ENCODE peak calls at places on chromosomes 5 and 9, in five cellular contexts. K is foreskin fibroblast, V is adrenal gland, W is left cardiac atrium, X is retinal pigment epithelial cell. R is an unnamed sample.

GRCh38 chr9:77987104-77987656 is 44.4 kb downstream of the GNAQ start:
- DNase-seq in W (no peak), V (peak), X (no peak), K (no peak), R (no peak)

GRCh38 chr5:126054593-126055347 is 368.4 kb upstream of the GRAMD2B start:
- DNase-seq in W (no peak), K (no peak), V (no peak), X (no peak), R (no peak)

GRCh38 chr5:168288349-168289245 is 2.8 kb upstream of the WWC1 start:
- DNase-seq in W (no peak), K (no peak), V (no peak), X (peak), R (no peak)

GRCh38 chr5:13987843-13988464 is 43.5 kb upstream of the DNAH5 start:
- DNase-seq in V (peak), W (peak), K (peak), X (no peak), R (peak)

GRCh38 chr9:36956908-36957307 is 77.2 kb downstream of the PAX5 start:
- DNase-seq in K (no peak), W (no peak), V (no peak), X (no peak), R (no peak)

GRCh38 chr5:141084487-141084989 is 9.9 kb upstream of the PCDHB2 start:
- DNase-seq in K (peak), W (peak), X (no peak), V (peak), R (no peak)

GRCh38 chr5:89211836-89212235 is 328.9 kb upstream of the MEF2C start:
- DNase-seq in K (peak), W (no peak), X (peak), V (no peak), R (no peak)

GRCh38 chr5:179264053-179264540 is 81.2 kb downstream of the ADAMTS2 start:
- DNase-seq in W (peak), K (no peak), X (no peak), V (peak), R (no peak)

GRCh38 chr9:21682981-21683380 is 119.5 kb upstream of the MTAP start:
- DNase-seq in W (no peak), K (peak), X (no peak), V (no peak), R (no peak)

GRCh38 chr5:108924457-108924961 is 176.8 kb downstream of the FER start:
- DNase-seq in K (no peak), X (no peak), V (no peak), W (no peak), R (no peak)

R was measured in CD4-positive, CD25-positive, alpha-beta regulatory T cell.